ENCODE peak calls at places on chromosomes 3 and 15, in ten cellular contexts. R, U, F, D, L, C, X, E, S and W are unnamed samples.

GRCh38 chr3:65402597-65402996 is 636.1 kb downstream of the MAGI1 start:
- DNase-seq in R (no peak), U (no peak), F (peak), D (no peak), L (no peak), C (peak), X (no peak), E (peak), S (no peak), W (no peak)

GRCh38 chr15:94397377-94397776 is 166.0 kb downstream of the MCTP2 start:
- DNase-seq in R (no peak), U (no peak), F (no peak), D (no peak), L (no peak), C (no peak), X (no peak), E (no peak), S (no peak), W (no peak)

GRCh38 chr15:68650901-68651709 is 72.3 kb downstream of the CORO2B start:
- DNase-seq in R (peak), U (peak), F (no peak), D (peak), L (peak), C (peak), X (no peak), E (no peak), S (no peak), W (peak)

GRCh38 chr3:97694876-97695275 is 69.7 kb upstream of the ARL6 start:
- DNase-seq in R (no peak), U (no peak), F (peak), D (no peak), L (no peak), C (no peak), X (no peak), E (no peak), S (no peak), W (no peak)

GRCh38 chr3:129490273-129490675 is 38.2 kb upstream of the RHO start:
- DNase-seq in R (peak), U (peak), F (peak), D (peak), L (peak), C (peak), X (peak), E (peak), S (peak), W (peak)

GRCh38 chr15:67548862-67549651 is 6.6 kb downstream of the MAP2K5 start:
- DNase-seq in R (no peak), U (no peak), F (no peak), D (no peak), L (peak), C (no peak), X (no peak), E (no peak), S (peak), W (peak)

GRCh38 chr15:78351539-78351938 is 11.4 kb downstream of the CRABP1 start:
- DNase-seq in R (no peak), U (no peak), F (no peak), D (no peak), L (no peak), C (no peak), X (no peak), E (no peak), S (no peak), W (no peak)

GRCh38 chr15:62020576-62021160 is 39.6 kb downstream of the VPS13C start:
- DNase-seq in R (no peak), U (no peak), F (peak), D (no peak), L (no peak), C (peak), X (no peak), E (no peak), S (no peak), W (no peak)

GRCh38 chr3:124213641-124214040 is 221.7 kb upstream of the ROPN1 start:
- DNase-seq in R (no peak), U (no peak), F (no peak), D (no peak), L (no peak), C (no peak), X (no peak), E (no peak), S (no peak), W (no peak)

GRCh38 chr15:73964736-73965093 is 27.4 kb downstream of the STOML1 start:
- DNase-seq in R (peak), U (peak), F (peak), D (peak), L (peak), C (peak), X (peak), E (no peak), S (peak), W (peak)

GRCh38 chr3:83934208-83935150 is 1024.3 kb upstream of the CADM2 start:
- DNase-seq in R (no peak), U (no peak), F (peak), D (no peak), L (no peak), C (peak), X (no peak), E (no peak), S (no peak), W (no peak)

GRCh38 chr15:92953997-92954396 is 53.9 kb downstream of the CHD2 start:
- DNase-seq in R (no peak), U (no peak), F (no peak), D (no peak), L (no peak), C (no peak), X (no peak), E (no peak), S (no peak), W (no peak)

GRCh38 chr3:9623148-9623547 is 26.2 kb upstream of the MTMR14 start:
- DNase-seq in R (no peak), U (no peak), F (no peak), D (no peak), L (no peak), C (peak), X (no peak), E (no peak), S (no peak), W (no peak)

GRCh38 chr15:88029696-88030095 is 226.8 kb downstream of the NTRK3 start:
- DNase-seq in R (no peak), U (no peak), F (no peak), D (no peak), L (no peak), C (no peak), X (no peak), E (no peak), S (no peak), W (no peak)

GRCh38 chr3:151203053-151203420 is at the start of gene GPR171:
- DNase-seq in R (peak), U (no peak), F (no peak), D (no peak), L (no peak), C (no peak), X (peak), E (no peak), S (no peak), W (no peak)

GRCh38 chr3:46100812-46101211 is 73.5 kb upstream of the XCR1 start:
- DNase-seq in R (no peak), U (no peak), F (no peak), D (no peak), L (no peak), C (no peak), X (no peak), E (no peak), S (no peak), W (no peak)

GRCh38 chr3:14434541-14435151 is 32.2 kb downstream of the SLC6A6 start:
- DNase-seq in R (no peak), U (no peak), F (no peak), D (no peak), L (no peak), C (peak), X (no peak), E (no peak), S (no peak), W (no peak)

GRCh38 chr15:85000937-85001336 is 19.3 kb downstream of the PDE8A start:
- DNase-seq in R (no peak), U (no peak), F (no peak), D (no peak), L (no peak), C (no peak), X (no peak), E (no peak), S (no peak), W (no peak)

GRCh38 chr3:131348911-131349310 is 32.7 kb upstream of the NUDT16 start:
- DNase-seq in R (no peak), U (no peak), F (peak), D (no peak), L (no peak), C (peak), X (no peak), E (no peak), S (no peak), W (no peak)

GRCh38 chr3:195587824-195588223 is 4.1 kb upstream of the APOD start:
- DNase-seq in R (no peak), U (no peak), F (no peak), D (no peak), L (no peak), C (no peak), X (no peak), E (no peak), S (no peak), W (no peak)

GRCh38 chr3:120471643-120472042 is 20.9 kb upstream of the FSTL1 start:
- DNase-seq in R (no peak), U (no peak), F (no peak), D (no peak), L (no peak), C (peak), X (no peak), E (no peak), S (no peak), W (no peak)

GRCh38 chr15:39426552-39427532 is 154.0 kb upstream of the THBS1 start:
- DNase-seq in R (peak), U (no peak), F (no peak), D (no peak), L (peak), C (no peak), X (peak), E (peak), S (no peak), W (no peak)

GRCh38 chr3:129045675-129046036 is 14.9 kb upstream of the GP9 start:
- DNase-seq in R (no peak), U (no peak), F (no peak), D (no peak), L (no peak), C (no peak), X (no peak), E (no peak), S (no peak), W (no peak)

GRCh38 chr3:69425249-69425648 is 39.4 kb upstream of the FRMD4B start:
- DNase-seq in R (no peak), U (no peak), F (peak), D (peak), L (peak), C (peak), X (peak), E (no peak), S (no peak), W (no peak)

GRCh38 chr15:97745481-97746071 is 214.9 kb upstream of the ARRDC4 start:
- DNase-seq in R (peak), U (peak), F (peak), D (peak), L (peak), C (peak), X (no peak), E (no peak), S (no peak), W (no peak)

GRCh38 chr3:138725116-138725515 is 109.6 kb downstream of the PIK3CB start:
- DNase-seq in R (no peak), U (no peak), F (peak), D (no peak), L (no peak), C (no peak), X (no peak), E (no peak), S (no peak), W (no peak)

GRCh38 chr15:79743032-79743431 is 153.8 kb downstream of the MTHFS start:
- DNase-seq in R (no peak), U (no peak), F (no peak), D (no peak), L (no peak), C (no peak), X (no peak), E (no peak), S (no peak), W (no peak)